ENCODE peak calls at places on chromosomes 3 and 15, in five cellular contexts. I, Z, Y, J and K are unnamed samples.

GRCh38 chr15:65338366-65338765 is 33.9 kb downstream of the RNU5B-1 start:
- DNase-seq in I (no peak), Z (no peak), Y (no peak), J (no peak), K (no peak)

GRCh38 chr3:188207941-188208750 is 54.2 kb downstream of the LPP start:
- DNase-seq in I (no peak), Z (no peak), Y (no peak), J (no peak), K (no peak)

GRCh38 chr3:98343647-98344507 is 9.8 kb upstream of the OR5K4 start:
- DNase-seq in I (peak; percentile 55), Z (no peak), Y (no peak), J (peak; percentile 29), K (no peak)

GRCh38 chr15:81160312-81161214 is 26.5 kb downstream of the CFAP161 start:
- DNase-seq in I (peak; percentile 78), Z (peak; percentile 75), Y (no peak), J (no peak), K (peak; percentile 73)

GRCh38 chr3:173977747-173978146 is 580.2 kb downstream of the NLGN1 start:
- DNase-seq in I (peak; percentile 38), Z (no peak), Y (no peak), J (no peak), K (no peak)

GRCh38 chr15:49712846-49713450 is 92.1 kb downstream of the DTWD1 start:
- DNase-seq in I (no peak), Z (no peak), Y (no peak), J (no peak), K (no peak)

GRCh38 chr3:127012091-127012490 is 29.2 kb downstream of the PLXNA1 start:
- DNase-seq in I (no peak), Z (no peak), Y (no peak), J (no peak), K (peak; percentile 41)

GRCh38 chr3:126021224-126021623 is 52.2 kb downstream of the ROPN1B start:
- DNase-seq in I (no peak), Z (peak; percentile 48), Y (no peak), J (no peak), K (no peak)

GRCh38 chr15:88233921-88234320 is 22.6 kb downstream of the NTRK3 start:
- DNase-seq in I (no peak), Z (no peak), Y (no peak), J (no peak), K (no peak)

GRCh38 chr15:60520825-60521368 is 42.0 kb upstream of the ICE2 start:
- DNase-seq in I (peak; percentile 72), Z (no peak), Y (peak; percentile 58), J (peak; percentile 57), K (no peak)

GRCh38 chr15:73926191-73927002 is at the start of gene LOXL1:
- DNase-seq in I (peak; percentile 76), Z (peak; percentile 90), Y (no peak), J (peak; percentile 19), K (peak; percentile 93)

GRCh38 chr3:188940213-188940914 is 231.4 kb upstream of the TPRG1 start:
- DNase-seq in I (no peak), Z (no peak), Y (no peak), J (no peak), K (peak; percentile 81)

GRCh38 chr15:42284551-42284950 is 11.3 kb upstream of the TMEM87A start:
- DNase-seq in I (no peak), Z (no peak), Y (no peak), J (no peak), K (no peak)

GRCh38 chr15:72685301-72685924 is 569 bp downstream of the HIGD2B start:
- DNase-seq in I (no peak), Z (no peak), Y (no peak), J (no peak), K (no peak)

GRCh38 chr15:81155375-81156218 is 21.5 kb downstream of the CFAP161 start:
- DNase-seq in I (peak; percentile 63), Z (peak; percentile 78), Y (no peak), J (peak; percentile 45), K (no peak)

GRCh38 chr3:127652246-127652995 is 20.3 kb upstream of the ABTB1 start:
- DNase-seq in I (no peak), Z (peak; percentile 77), Y (no peak), J (peak; percentile 41), K (no peak)

GRCh38 chr15:64642875-64643274 is 132.5 kb downstream of the RBPMS2 start:
- DNase-seq in I (no peak), Z (no peak), Y (no peak), J (no peak), K (no peak)

GRCh38 chr3:132641837-132642538 is 17.6 kb downstream of the ACAD11 start:
- DNase-seq in I (no peak), Z (no peak), Y (no peak), J (peak; percentile 22), K (no peak)

GRCh38 chr3:181252626-181253025 is 263.1 kb upstream of the DNAJC19 start:
- DNase-seq in I (no peak), Z (no peak), Y (no peak), J (no peak), K (no peak)

GRCh38 chr3:120162400-120162799 is 68.2 kb upstream of the GSK3B start:
- DNase-seq in I (peak; percentile 50), Z (no peak), Y (no peak), J (no peak), K (no peak)

GRCh38 chr3:184459355-184459754 is 79.5 kb downstream of the CHRD start:
- DNase-seq in I (peak; percentile 32), Z (no peak), Y (no peak), J (peak; percentile 35), K (no peak)

GRCh38 chr3:27511724-27512422 is 27.7 kb upstream of the SLC4A7 start:
- DNase-seq in I (no peak), Z (no peak), Y (no peak), J (no peak), K (no peak)

GRCh38 chr15:68783226-68784054 is 37.3 kb downstream of the ANP32A start:
- DNase-seq in I (peak; percentile 27), Z (peak; percentile 63), Y (peak; percentile 51), J (peak; percentile 8), K (peak; percentile 63)

GRCh38 chr15:61041886-61042285 is 187.2 kb downstream of the RORA start:
- DNase-seq in I (no peak), Z (no peak), Y (no peak), J (no peak), K (no peak)

GRCh38 chr3:196843435-196844110 is 24.1 kb upstream of the SENP5 start:
- DNase-seq in I (no peak), Z (no peak), Y (no peak), J (no peak), K (no peak)

GRCh38 chr15:80618666-80619481 is 76.2 kb upstream of the ABHD17C start:
- DNase-seq in I (no peak), Z (no peak), Y (no peak), J (no peak), K (no peak)

GRCh38 chr3:105118905-105119304 is 247.8 kb upstream of the ALCAM start:
- DNase-seq in I (peak; percentile 51), Z (no peak), Y (no peak), J (no peak), K (no peak)

GRCh38 chr15:92613841-92614240 is 41.7 kb downstream of the FAM174B start:
- DNase-seq in I (no peak), Z (peak; percentile 30), Y (no peak), J (no peak), K (peak; percentile 57)

GRCh38 chr15:92611150-92611549 is 44.4 kb downstream of the FAM174B start:
- DNase-seq in I (no peak), Z (no peak), Y (no peak), J (no peak), K (no peak)

GRCh38 chr15:92611995-92612745 is 43.4 kb downstream of the FAM174B start:
- DNase-seq in I (no peak), Z (peak; percentile 59), Y (no peak), J (no peak), K (no peak)

GRCh38 chr15:92614301-92614700 is 41.3 kb downstream of the FAM174B start:
- DNase-seq in I (no peak), Z (peak; percentile 28), Y (no peak), J (no peak), K (no peak)

GRCh38 chr15:92612891-92613290 is 42.7 kb downstream of the FAM174B start:
- DNase-seq in I (no peak), Z (peak; percentile 27), Y (no peak), J (no peak), K (no peak)
- H3K27ac ChIP-seq in I (no peak overlapping the region), Z (peak overlapping the region; percentile 20), Y (no peak overlapping the region), J (no peak overlapping the region), K (no peak overlapping the region)

DNA sequence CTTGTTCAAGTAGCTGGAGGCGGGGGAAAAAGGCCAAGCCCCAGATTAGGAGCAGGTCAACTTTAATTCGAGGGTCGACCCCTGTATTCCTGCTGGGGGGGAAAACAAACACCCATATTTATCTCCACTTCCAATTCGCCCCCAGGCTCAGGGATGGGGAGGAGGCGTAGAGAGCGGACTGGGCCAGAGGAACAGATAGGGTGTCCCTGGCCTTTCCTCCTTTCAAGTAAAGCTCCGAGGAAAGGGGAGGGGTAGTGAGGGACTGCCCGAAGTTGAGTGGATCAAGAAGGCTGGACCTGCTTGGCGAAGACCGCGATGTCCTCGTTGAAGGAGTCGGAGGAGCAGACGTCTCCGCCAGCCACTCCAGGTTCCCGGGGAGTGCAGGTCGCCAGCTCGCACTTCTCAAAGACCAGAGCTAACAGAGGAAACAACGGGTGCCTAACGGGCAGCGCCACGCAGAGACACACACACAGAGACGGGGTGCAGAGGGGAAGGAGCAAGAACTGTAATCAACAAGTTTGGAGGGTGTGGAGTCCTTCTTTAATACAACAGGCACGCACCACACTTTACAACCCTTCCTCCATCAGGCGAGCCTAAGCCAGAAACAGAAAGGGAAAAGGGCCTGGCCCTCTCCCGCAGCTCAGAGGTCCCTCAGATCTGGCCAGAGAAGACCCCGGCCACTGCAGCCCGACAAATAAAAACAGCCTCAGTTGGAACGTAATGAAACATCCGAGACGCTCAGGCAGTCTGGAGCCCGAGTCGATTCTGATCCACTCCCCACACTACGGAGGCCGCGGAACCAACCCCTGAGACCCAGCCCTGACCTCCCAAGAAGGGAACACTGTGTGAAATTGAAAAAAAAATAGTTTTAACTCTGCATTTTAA is 4.1 kb downstream of the MEIS2 start:
- DNase-seq in I (no peak), Z (peak; percentile 81), Y (no peak), J (no peak), K (no peak)
- H3K27ac ChIP-seq in I (no peak overlapping the region), Z (peak overlapping the region; percentile 96), Y (no peak overlapping the region), J (no peak overlapping the region), K (peak overlapping the region; percentile 96)

DNA sequence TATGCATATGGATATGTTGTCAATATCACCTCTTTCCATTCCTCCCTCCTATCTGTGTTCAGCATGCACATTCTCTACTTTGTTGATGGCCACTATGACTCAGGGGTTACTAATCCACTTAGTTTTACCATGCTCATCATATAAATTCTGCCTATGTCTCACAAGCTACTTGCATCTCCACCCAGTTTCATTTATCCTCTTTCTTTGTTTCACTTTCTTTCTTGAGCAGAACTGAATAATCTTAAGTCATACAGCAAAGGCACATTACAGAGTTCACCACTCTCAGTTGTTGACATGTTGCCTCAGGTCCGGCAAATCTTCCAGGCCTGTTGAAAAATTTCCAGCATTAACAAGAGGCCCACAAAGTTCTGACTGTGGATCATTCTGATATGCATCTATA is 71.5 kb downstream of the SSR3 start:
- DNase-seq in I (peak; percentile 86), Z (no peak), Y (no peak), J (peak; percentile 19), K (no peak)
- H3K27ac ChIP-seq in I (peak overlapping the region; percentile 55), Z (peak overlapping the region; percentile 82), Y (peak overlapping the region; percentile 75), J (no peak overlapping the region), K (peak overlapping the region; percentile 51)

DNA sequence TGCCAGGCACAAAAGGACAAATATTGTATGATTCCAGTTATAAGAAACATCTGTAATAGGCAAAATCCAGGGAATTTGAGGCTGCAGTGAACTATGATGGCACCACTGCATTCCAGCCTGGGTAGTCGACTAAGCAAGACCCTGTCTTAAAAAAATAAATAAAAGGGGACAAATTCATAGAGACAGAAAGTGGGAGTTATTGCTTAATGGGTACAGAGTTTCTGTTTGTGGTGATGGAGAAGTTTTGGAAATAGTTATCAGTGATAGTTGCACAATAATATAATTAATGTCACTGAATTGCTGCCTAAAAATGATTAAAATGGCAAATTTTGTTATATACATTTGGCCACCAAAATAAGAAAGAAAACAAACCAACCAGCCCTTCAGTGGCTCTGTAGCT is 27.6 kb upstream of the CNBP start:
- DNase-seq in I (no peak), Z (peak; percentile 19), Y (no peak), J (no peak), K (no peak)
- H3K27ac ChIP-seq in I (peak overlapping the region; percentile 4), Z (peak overlapping the region; percentile 67), Y (no peak overlapping the region), J (peak overlapping the region; percentile 76), K (no peak overlapping the region)